ENCODE peak calls at places on chromosomes 12 and 14, in six cellular contexts. S, E, U, F, A and N are unnamed samples.
A peak's percentile ranks its signal among the peaks of the same experiment; 100 is the strongest.

GRCh38 chr14:22610931-22611330 is 12.8 kb downstream of the ABHD4 start:
- DNase-seq in S (no peak), E (no peak), U (peak; percentile 12), F (no peak), A (no peak), N (no peak)

GRCh38 chr12:63928305-63928704 is 83.8 kb downstream of the SRGAP1 start:
- DNase-seq in S (no peak), E (no peak), U (no peak), F (no peak), A (no peak), N (no peak)

GRCh38 chr12:109433618-109434017 is 43.5 kb downstream of the KCTD10 start:
- DNase-seq in S (no peak), E (no peak), U (peak; percentile 29), F (no peak), A (no peak), N (no peak)

GRCh38 chr12:80269953-80270552 is 170.7 kb downstream of the OTOGL start:
- DNase-seq in S (no peak), E (no peak), U (peak; percentile 67), F (peak; percentile 54), A (no peak), N (no peak)

GRCh38 chr12:104414581-104415305 is 42.0 kb upstream of the CHST11 start:
- DNase-seq in S (no peak), E (no peak), U (no peak), F (no peak), A (no peak), N (no peak)

GRCh38 chr12:12240671-12241345 is 26.0 kb downstream of the LRP6 start:
- DNase-seq in S (no peak), E (no peak), U (peak; percentile 44), F (no peak), A (no peak), N (no peak)

GRCh38 chr14:70047598-70048312 is 141.0 kb downstream of the SLC8A3 start:
- DNase-seq in S (no peak), E (no peak), U (no peak), F (no peak), A (no peak), N (no peak)

GRCh38 chr12:104957388-104958008 is 592 bp downstream of the SLC41A2 start:
- DNase-seq in S (no peak), E (no peak), U (peak; percentile 55), F (peak; percentile 10), A (no peak), N (no peak)

GRCh38 chr12:53561590-53561953 is 54.3 kb upstream of the NPFF start:
- DNase-seq in S (peak; percentile 64), E (no peak), U (peak; percentile 94), F (peak; percentile 96), A (no peak), N (no peak)

GRCh38 chr12:52086366-52086765 is 6.9 kb downstream of the SMIM41 start:
- DNase-seq in S (no peak), E (no peak), U (peak; percentile 38), F (no peak), A (no peak), N (no peak)

GRCh38 chr12:119334459-119335170 is at the start of gene CCDC60:
- DNase-seq in S (no peak), E (no peak), U (no peak), F (no peak), A (no peak), N (no peak)

GRCh38 chr14:103496776-103497175 is 25.9 kb downstream of the CKB start:
- DNase-seq in S (no peak), E (no peak), U (peak; percentile 33), F (no peak), A (no peak), N (no peak)

GRCh38 chr14:21104448-21105060 is 3.7 kb downstream of the TMEM253 start:
- DNase-seq in S (no peak), E (peak; percentile 39), U (peak; percentile 94), F (peak; percentile 76), A (peak; percentile 87), N (peak; percentile 72)

GRCh38 chr12:24111101-24111500 is 161.6 kb upstream of the SOX5 start:
- DNase-seq in S (no peak), E (no peak), U (peak; percentile 7), F (peak; percentile 42), A (no peak), N (peak; percentile 11)

GRCh38 chr12:11147420-11147819 is 13.0 kb upstream of the TAS2R30 start:
- DNase-seq in S (no peak), E (no peak), U (no peak), F (no peak), A (no peak), N (no peak)

GRCh38 chr14:85003805-85004204 is 526.1 kb upstream of the FLRT2 start:
- DNase-seq in S (no peak), E (no peak), U (no peak), F (no peak), A (no peak), N (no peak)

GRCh38 chr14:103879570-103880333 is 32.4 kb upstream of the PPP1R13B start:
- DNase-seq in S (no peak), E (no peak), U (peak; percentile 66), F (no peak), A (no peak), N (no peak)

GRCh38 chr14:25009891-25010290 is 40.1 kb downstream of the STXBP6 start:
- DNase-seq in S (no peak), E (no peak), U (peak; percentile 19), F (peak; percentile 41), A (no peak), N (peak; percentile 55)

GRCh38 chr12:106428379-106428778 is 70.8 kb downstream of the POLR3B start:
- DNase-seq in S (no peak), E (no peak), U (no peak), F (no peak), A (peak; percentile 37), N (no peak)